ENCODE peak calls at places on chromosomes 1 and 21, in five cellular contexts. H is lung, D is foreskin fibroblast, X is kidney epithelial cell, Y is cardiac muscle cell. K is an unnamed sample.

GRCh38 chr1:230382060-230382491 is 44.1 kb downstream of the PGBD5 start:
- DNase-seq in Y (no peak), D (no peak), X (peak; percentile 47), H (peak; percentile 65), K (peak; percentile 20)

GRCh38 chr1:116805398-116805797 is 51.2 kb downstream of the CD2 start:
- DNase-seq in H (no peak), X (no peak), Y (no peak), D (no peak), K (no peak)

GRCh38 chr1:165943198-165943597 is 115.8 kb downstream of the UCK2 start:
- DNase-seq in D (peak; percentile 18), Y (no peak), X (peak; percentile 5), H (no peak), K (no peak)

GRCh38 chr1:237574536-237574935 is 316.2 kb downstream of the ZP4 start:
- DNase-seq in H (no peak), Y (no peak), D (no peak), X (no peak), K (no peak)

GRCh38 chr1:160062134-160062533 is 7.8 kb downstream of the KCNJ10 start:
- DNase-seq in H (no peak), X (no peak), D (no peak), Y (no peak), K (no peak)

GRCh38 chr1:162187676-162188075 is 118.2 kb downstream of the NOS1AP start:
- DNase-seq in Y (peak; percentile 71), H (no peak), D (peak; percentile 55), X (no peak), K (no peak)

GRCh38 chr21:46203203-46203600 is 18.9 kb upstream of the SPATC1L start:
- DNase-seq in H (no peak), D (no peak), X (no peak), Y (no peak), K (no peak)

GRCh38 chr1:41856361-41857285 is 62.1 kb downstream of the HIVEP3 start:
- DNase-seq in D (no peak), X (no peak), Y (peak; percentile 76), H (no peak), K (no peak)

GRCh38 chr1:53319296-53320101 is 8.4 kb downstream of the LRP8 start:
- DNase-seq in X (no peak), Y (no peak), D (no peak), H (no peak), K (no peak)

GRCh38 chr1:113874017-113874879 is 2.7 kb upstream of the PTPN22 start:
- DNase-seq in Y (peak; percentile 64), X (no peak), D (no peak), H (no peak), K (no peak)

GRCh38 chr1:6923955-6924890 is 139.0 kb downstream of the CAMTA1 start:
- DNase-seq in Y (no peak), D (no peak), X (no peak), H (no peak), K (no peak)

GRCh38 chr21:45900034-45900868 is 81.3 kb upstream of the COL6A1 start:
- DNase-seq in H (no peak), Y (no peak), D (no peak), X (no peak), K (no peak)

GRCh38 chr1:244920911-244921310 is 56.6 kb upstream of the HNRNPU start:
- DNase-seq in X (no peak), H (no peak), D (no peak), Y (no peak), K (no peak)

GRCh38 chr1:38735651-38736161 is 123.9 kb downstream of the RRAGC start:
- DNase-seq in H (no peak), D (no peak), X (no peak), Y (peak; percentile 79), K (no peak)

GRCh38 chr1:109263234-109263596 is 13.9 kb downstream of the CELSR2 start:
- DNase-seq in H (no peak), Y (no peak), X (no peak), D (no peak), K (no peak)

GRCh38 chr1:87330201-87330953 is 1.7 kb downstream of the LMO4 start:
- DNase-seq in H (peak; percentile 34), D (peak; percentile 63), Y (peak; percentile 37), X (no peak), K (no peak)

GRCh38 chr1:117633936-117634335 is 28.1 kb downstream of the TENT5C start:
- DNase-seq in Y (no peak), H (no peak), X (no peak), D (no peak), K (no peak)

GRCh38 chr1:97364086-97364485 is 556.7 kb downstream of the DPYD start:
- DNase-seq in H (no peak), X (no peak), D (peak; percentile 54), Y (peak; percentile 38), K (no peak)

GRCh38 chr1:22711591-22712501 is 1.2 kb downstream of the EPHB2 start:
- DNase-seq in D (peak; percentile 34), Y (peak; percentile 35), X (no peak), H (no peak), K (no peak)

GRCh38 chr1:37782491-37782890 is 11.2 kb upstream of the MANEAL start:
- DNase-seq in D (no peak), H (no peak), Y (no peak), X (no peak), K (no peak)

GRCh38 chr1:226863446-226863845 is 7.0 kb upstream of the PSEN2 start:
- DNase-seq in H (no peak), D (peak; percentile 90), Y (peak; percentile 49), X (peak; percentile 35), K (no peak)

GRCh38 chr1:203325004-203325417 is 19.7 kb downstream of the BTG2 start:
- DNase-seq in X (no peak), D (no peak), Y (no peak), H (no peak), K (no peak)

GRCh38 chr1:161020573-161021167 is at the start of gene F11R:
- DNase-seq in X (no peak), D (peak; percentile 21), Y (peak; percentile 53), H (peak; percentile 61), K (no peak)

GRCh38 chr1:41640141-41640751 is 155.8 kb upstream of the EDN2 start:
- DNase-seq in D (no peak), H (no peak), X (no peak), Y (no peak), K (no peak)

GRCh38 chr21:24938592-24938991 is 668.7 kb downstream of the MRPL39 start:
- DNase-seq in D (no peak), Y (no peak), X (no peak), H (no peak), K (no peak)

GRCh38 chr1:198794498-198794897 is 155.7 kb downstream of the PTPRC start:
- DNase-seq in X (no peak), Y (peak; percentile 49), H (no peak), D (peak; percentile 78), K (no peak)

GRCh38 chr1:14372526-14372925 is 226.0 kb upstream of the KAZN start:
- DNase-seq in H (no peak), D (peak; percentile 75), X (no peak), Y (no peak), K (no peak)

GRCh38 chr1:110155878-110156522 is 5.7 kb downstream of the SLC6A17 start:
- DNase-seq in Y (peak; percentile 80), X (no peak), H (peak; percentile 39), D (peak; percentile 82), K (no peak)

GRCh38 chr1:21507511-21508270 is 1.5 kb upstream of the ALPL start:
- DNase-seq in X (no peak), D (no peak), H (no peak), Y (no peak), K (no peak)

GRCh38 chr1:21509351-21510112 is at the start of gene ALPL:
- DNase-seq in X (no peak), H (no peak), Y (no peak), D (no peak), K (no peak)

GRCh38 chr1:21506804-21507203 is 2.4 kb upstream of the ALPL start:
- DNase-seq in H (no peak), Y (no peak), D (no peak), X (no peak), K (no peak)

GRCh38 chr1:21510113-21510493 is 880 bp downstream of the ALPL start:
- DNase-seq in D (no peak), H (no peak), Y (peak; percentile 26), X (no peak), K (no peak)

DNA sequence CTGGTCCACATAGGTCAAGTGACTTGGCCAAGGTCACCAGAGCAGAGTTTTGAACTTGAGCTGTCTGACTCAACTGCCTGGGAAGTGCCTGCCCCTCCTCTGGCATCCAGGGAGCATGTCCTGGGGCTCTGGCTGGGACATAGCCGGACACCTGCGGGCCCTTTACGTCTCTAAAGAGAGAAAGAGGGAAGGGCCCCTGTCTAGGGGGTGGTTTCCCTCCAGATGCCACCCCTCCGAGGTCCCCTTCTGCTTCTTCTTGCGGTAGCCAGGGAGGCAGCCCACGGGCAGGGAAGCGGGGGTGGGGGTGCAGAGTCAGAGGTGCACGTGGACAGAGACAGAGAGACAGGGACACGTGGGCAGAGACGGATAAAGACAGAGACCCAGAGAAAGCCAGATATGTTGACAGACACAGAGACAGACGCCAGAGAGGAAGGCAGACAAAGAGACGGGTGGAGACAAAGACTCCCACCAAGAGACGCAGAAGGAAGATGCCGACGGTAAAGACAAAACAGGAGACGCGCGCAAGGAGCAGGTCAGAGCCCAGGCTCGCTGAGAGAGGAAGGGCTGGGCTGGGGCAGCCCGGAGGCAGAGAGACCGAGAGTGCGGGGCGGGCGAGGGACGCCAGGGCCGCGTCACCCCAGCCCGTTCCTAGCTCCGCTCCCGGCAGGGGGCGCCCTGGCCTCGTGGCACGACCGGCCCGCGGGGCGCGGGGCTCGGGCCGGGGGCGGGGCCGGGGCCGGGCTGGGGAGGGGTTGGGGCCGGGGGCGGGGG is 458 bp upstream of the ALPL start:
- DNase-seq in X (no peak), D (peak; percentile 73), H (peak; percentile 81), Y (peak; percentile 71), K (no peak)
- H3K4me3 ChIP-seq in X (no peak overlapping the region), D (peak overlapping the region; percentile 42), H (no peak overlapping the region), Y (peak overlapping the region; percentile 9), K (no peak overlapping the region)

GRCh38 chr1:30106125-30106524 is 617.3 kb downstream of the MATN1 start:
- DNase-seq in D (peak; percentile 23), X (no peak), Y (peak; percentile 50), H (no peak), K (no peak)

GRCh38 chr1:30110826-30111225 is 612.6 kb downstream of the MATN1 start:
- DNase-seq in Y (no peak), D (no peak), H (no peak), X (no peak), K (no peak)

GRCh38 chr1:30109853-30110252 is 613.5 kb downstream of the MATN1 start:
- DNase-seq in D (peak; percentile 81), Y (peak; percentile 62), H (no peak), X (no peak), K (no peak)

GRCh38 chr1:30111431-30111830 is 612.0 kb downstream of the MATN1 start:
- DNase-seq in Y (peak; percentile 63), X (peak; percentile 5), H (no peak), D (peak; percentile 73), K (no peak)
- TF ChIP-seq CTCF in Y (peak; percentile 68), X (peak; percentile 72), H (peak; percentile 23), D (peak; percentile 65), K (peak; percentile 72)

GRCh38 chr1:228404107-228404720 is 2.4 kb downstream of the TRIM11 start:
- DNase-seq in X (no peak), Y (no peak), H (no peak), D (no peak), K (no peak)
- H3K4me3 ChIP-seq in X (no peak overlapping the region), Y (peak overlapping the region; percentile 95), H (no peak overlapping the region), D (peak overlapping the region; percentile 87), K (peak overlapping the region; percentile 79)

DNA sequence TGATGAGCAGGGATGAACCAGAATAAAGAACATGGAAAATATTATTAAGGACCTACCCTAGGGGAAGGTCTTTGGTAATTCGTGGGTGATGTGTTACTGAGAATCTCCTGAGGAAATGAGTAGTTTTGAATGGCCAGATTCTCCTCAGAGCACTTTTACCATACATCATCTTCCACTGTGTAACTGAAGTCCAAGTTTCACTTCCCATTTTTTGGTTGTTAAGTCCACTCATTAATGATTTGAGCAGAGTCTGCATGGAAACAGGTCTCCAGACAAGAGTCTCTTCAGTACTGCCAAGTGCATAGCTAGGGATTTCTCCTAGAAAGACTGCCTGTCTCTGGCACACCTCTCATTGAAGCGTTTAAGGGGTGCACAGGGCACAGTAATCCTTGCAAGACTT is 48.7 kb upstream of the PCP4 start:
- DNase-seq in H (no peak), D (no peak), X (no peak), Y (no peak), K (no peak)
- TF ChIP-seq CTCF in H (no peak), D (no peak), X (no peak), Y (no peak), K (no peak)